ENCODE peak calls at places on chromosomes 2 and 18, in eight cellular contexts. C is cardiac muscle cell, E is colonic mucosa, K is spleen, T is heart left ventricle, G is endothelial cell of umbilical vein, I is BJ, X is esophagus squamous epithelium. A is an unnamed sample. For H3K27me3, the result is how much of the 10 kb centered on the place peaks cover.

GRCh38 chr2:12718662-12719399 is 2.1 kb downstream of the TRIB2 start:
- DNase-seq in T (no peak), X (no peak), I (no peak), E (no peak), K (peak), C (peak), G (peak), A (no peak)

GRCh38 chr2:178420463-178420990 is 30.4 kb downstream of the PRKRA start:
- DNase-seq in I (no peak), G (no peak), X (no peak), C (no peak), T (no peak), E (no peak), K (no peak), A (no peak)

GRCh38 chr2:144836635-144837350 is 316.9 kb upstream of the ZEB2 start:
- DNase-seq in K (no peak), I (peak), E (no peak), T (no peak), C (peak), G (no peak), X (no peak), A (no peak)

GRCh38 chr2:101741775-101742520 is 44.4 kb downstream of the MAP4K4 start:
- DNase-seq in G (peak), I (no peak), K (no peak), X (no peak), C (no peak), E (no peak), T (no peak), A (no peak)

GRCh38 chr2:85326946-85327756 is 638 bp downstream of the TGOLN2 start:
- DNase-seq in K (peak), E (peak), X (no peak), C (peak), I (no peak), T (peak), G (peak), A (peak)

GRCh38 chr2:184528119-184528518 is 70.2 kb upstream of the ZNF804A start:
- DNase-seq in C (no peak), I (no peak), X (no peak), T (no peak), K (no peak), E (no peak), G (no peak), A (no peak)

GRCh38 chr2:143524001-143524608 is 394.9 kb downstream of the ARHGAP15 start:
- DNase-seq in I (peak), G (no peak), E (no peak), X (no peak), T (no peak), K (no peak), C (peak), A (no peak)

GRCh38 chr2:101827246-101827645 is 129.7 kb downstream of the MAP4K4 start:
- DNase-seq in C (peak), K (no peak), G (peak), E (no peak), I (no peak), T (no peak), X (no peak), A (no peak)

GRCh38 chr2:165277295-165277694 is 38.1 kb downstream of the SCN2A start:
- DNase-seq in T (no peak), C (no peak), K (no peak), I (no peak), E (no peak), X (no peak), G (no peak), A (no peak)

GRCh38 chr2:195559431-195559914 is 97.6 kb upstream of the SLC39A10 start:
- DNase-seq in K (peak), X (no peak), E (peak), I (peak), T (peak), G (no peak), C (peak), A (no peak)

GRCh38 chr18:47772374-47773248 is 157.8 kb downstream of the SMAD2 start:
- DNase-seq in I (no peak), E (peak), T (no peak), X (no peak), K (peak), C (peak), G (peak), A (no peak)

GRCh38 chr2:24315669-24316068 is 44.7 kb downstream of the ITSN2 start:
- DNase-seq in C (no peak), X (no peak), K (no peak), E (no peak), I (no peak), G (no peak), T (no peak), A (no peak)

GRCh38 chr2:188786368-188786781 is 187.8 kb upstream of the COL3A1 start:
- DNase-seq in T (no peak), G (peak), C (peak), I (no peak), X (no peak), E (no peak), K (no peak), A (no peak)

GRCh38 chr2:3300224-3300623 is 77.4 kb downstream of the EIPR1 start:
- DNase-seq in E (no peak), G (no peak), I (no peak), C (no peak), K (peak), T (no peak), X (no peak), A (no peak)

GRCh38 chr2:23235292-23235691 is 149.7 kb upstream of the KLHL29 start:
- DNase-seq in C (peak), E (no peak), K (no peak), G (no peak), T (no peak), I (peak), X (no peak), A (no peak)

GRCh38 chr2:23231865-23232264 is 153.1 kb upstream of the KLHL29 start:
- DNase-seq in C (no peak), I (no peak), K (no peak), T (no peak), E (no peak), X (no peak), G (no peak), A (no peak)

GRCh38 chr2:23230885-23231284 is 154.1 kb upstream of the KLHL29 start:
- DNase-seq in T (no peak), E (no peak), G (no peak), I (no peak), K (no peak), X (no peak), C (no peak), A (no peak)
- H3K27me3 ChIP-seq in T (under half), E (under half), G (under half), I (under half), K (under half), X (under half), C (under half), A (under half)

DNA sequence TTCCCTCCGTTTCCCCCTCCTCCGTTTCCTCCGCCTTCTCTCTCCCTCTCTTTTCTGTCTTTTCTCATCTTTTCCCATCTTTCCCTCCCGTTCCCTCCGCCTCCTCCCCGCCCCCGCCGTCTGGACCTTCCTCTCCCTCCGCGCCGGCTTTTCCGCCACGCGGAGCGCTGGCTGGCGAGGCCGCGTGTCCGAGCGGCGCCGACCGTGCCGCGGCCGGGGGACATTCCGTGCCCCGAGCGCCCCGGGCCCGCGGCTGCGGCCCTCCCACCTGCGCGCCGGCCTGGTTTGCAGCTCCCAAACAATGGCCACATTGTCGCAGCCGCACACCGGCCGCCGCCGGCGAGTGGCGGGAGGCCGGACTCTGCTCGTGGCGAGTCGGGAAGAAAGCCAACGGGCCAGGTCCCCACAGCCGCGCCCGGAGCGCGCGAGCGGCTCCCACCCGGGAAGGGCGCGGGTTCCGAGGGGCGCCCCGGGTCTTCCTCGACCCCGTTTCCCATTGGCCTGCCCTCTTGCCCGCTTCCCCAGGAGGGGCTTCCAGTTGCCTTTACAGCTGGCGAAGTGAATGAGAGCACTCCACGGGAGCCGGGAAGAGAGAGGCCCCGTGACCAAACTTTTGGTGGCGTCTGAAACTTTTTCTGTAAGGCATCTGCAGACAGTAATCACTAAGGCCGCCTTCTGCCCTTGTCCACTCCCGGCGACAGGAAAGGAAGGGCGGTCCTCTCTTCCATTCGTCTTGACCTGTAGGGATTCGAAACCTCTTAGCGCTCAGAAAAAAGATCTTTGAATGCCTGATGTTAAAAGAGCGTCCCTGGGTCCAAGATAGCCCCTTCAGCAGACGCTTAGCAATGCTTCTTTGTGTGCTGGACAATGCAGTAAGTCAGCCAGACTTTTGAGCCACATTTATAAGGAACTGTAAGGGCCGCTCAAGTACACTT is 6.1 kb downstream of the GLI2 start:
- DNase-seq in C (peak), X (no peak), I (no peak), K (peak), T (no peak), E (peak), G (no peak), A (no peak)
- H3K4me3 ChIP-seq in C (peak), X (peak), I (peak), K (peak), T (peak), E (peak), G (no peak), A (peak)

DNA sequence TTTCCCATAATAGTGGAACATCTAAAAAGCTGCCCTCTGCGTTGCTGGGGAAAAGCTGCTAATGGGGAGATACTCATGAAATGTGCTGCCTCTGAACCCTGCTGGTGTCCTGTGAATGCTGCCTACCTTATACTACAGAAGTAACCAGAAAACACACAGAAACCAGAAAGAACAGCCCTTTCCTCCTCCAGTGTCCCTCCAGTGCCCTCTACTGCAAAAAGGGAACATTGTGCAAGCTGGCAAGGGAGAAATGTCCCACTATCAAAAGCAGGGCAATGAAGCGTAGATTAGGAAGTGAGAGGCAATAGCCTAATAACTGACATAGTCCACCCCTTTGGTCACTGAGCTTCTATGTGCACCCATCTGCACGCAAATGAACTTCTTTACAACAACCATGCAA is 162.7 kb upstream of the ETAA1 start:
- DNase-seq in G (peak), T (no peak), X (no peak), E (no peak), I (no peak), C (peak), K (no peak), A (no peak)
- TF ChIP-seq CTCF in G (peak), T (no peak), X (no peak), E (no peak), I (peak), C (peak), K (no peak), A (peak)

GRCh38 chr2:240832205-240832727 is 12.2 kb upstream of the KIF1A start:
- DNase-seq in X (peak), I (peak), G (peak), E (peak), T (peak), C (peak), K (peak), A (peak)
- H3K27me3 ChIP-seq in X (under half), I (under half), G (under half), E (under half), T (under half), C (half or more), K (under half), A (under half)

GRCh38 chr2:73112026-73112912 is 479 bp downstream of the RAB11FIP5 start:
- DNase-seq in E (peak), X (no peak), G (peak), C (peak), I (no peak), K (peak), T (no peak), A (no peak)

GRCh38 chr2:73113634-73113958 is 848 bp upstream of the RAB11FIP5 start:
- DNase-seq in T (no peak), E (no peak), C (no peak), K (no peak), X (no peak), I (no peak), G (no peak), A (no peak)

GRCh38 chr2:73111300-73112025 is 1.3 kb downstream of the RAB11FIP5 start:
- DNase-seq in I (no peak), T (peak), X (no peak), G (peak), E (peak), K (peak), C (peak), A (no peak)

GRCh38 chr2:73114273-73114867 is 1.6 kb upstream of the RAB11FIP5 start:
- DNase-seq in I (no peak), K (no peak), T (no peak), E (no peak), C (no peak), G (no peak), X (no peak), A (no peak)

DNA sequence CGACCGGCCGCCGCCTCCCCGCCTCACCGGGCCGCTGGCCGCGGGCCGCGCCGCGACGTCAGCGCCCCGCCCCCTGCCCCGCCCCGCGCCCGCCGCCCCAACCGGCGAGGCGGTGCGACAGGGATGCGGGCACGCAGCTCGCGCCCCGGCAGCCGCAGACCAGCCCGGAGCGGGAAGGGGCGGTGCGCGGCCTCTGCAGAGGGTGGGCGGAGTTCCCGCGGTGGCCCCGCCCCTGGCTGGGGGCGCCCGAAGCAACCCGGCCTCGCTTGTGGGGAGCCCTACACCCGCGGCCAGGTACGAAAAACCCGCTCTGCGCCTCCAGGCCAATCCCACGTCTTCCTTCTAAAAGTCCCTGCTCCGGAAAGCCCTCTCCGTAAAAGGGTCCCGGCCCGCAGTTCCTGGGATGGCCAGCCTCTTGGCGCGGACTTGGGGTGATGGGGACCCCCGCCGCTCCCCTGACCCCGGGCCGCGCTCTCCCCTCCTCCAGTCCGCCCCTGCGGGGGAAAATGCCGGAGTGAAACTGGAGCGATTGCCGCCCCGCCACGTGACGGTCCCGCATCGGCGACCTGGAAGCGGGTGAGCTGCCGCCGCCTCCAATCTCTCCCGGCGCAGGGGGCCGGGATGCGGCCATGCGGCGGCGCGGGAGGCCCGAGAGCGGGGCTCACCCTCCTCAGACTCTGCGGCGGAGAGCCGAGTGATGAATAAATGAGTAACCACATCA is at the start of gene RAB11FIP5:
- DNase-seq in E (peak), I (no peak), T (peak), C (peak), X (no peak), K (peak), G (peak), A (peak)
- H3K4me3 ChIP-seq in E (peak), I (peak), T (peak), C (peak), X (peak), K (peak), G (peak), A (peak)

DNA sequence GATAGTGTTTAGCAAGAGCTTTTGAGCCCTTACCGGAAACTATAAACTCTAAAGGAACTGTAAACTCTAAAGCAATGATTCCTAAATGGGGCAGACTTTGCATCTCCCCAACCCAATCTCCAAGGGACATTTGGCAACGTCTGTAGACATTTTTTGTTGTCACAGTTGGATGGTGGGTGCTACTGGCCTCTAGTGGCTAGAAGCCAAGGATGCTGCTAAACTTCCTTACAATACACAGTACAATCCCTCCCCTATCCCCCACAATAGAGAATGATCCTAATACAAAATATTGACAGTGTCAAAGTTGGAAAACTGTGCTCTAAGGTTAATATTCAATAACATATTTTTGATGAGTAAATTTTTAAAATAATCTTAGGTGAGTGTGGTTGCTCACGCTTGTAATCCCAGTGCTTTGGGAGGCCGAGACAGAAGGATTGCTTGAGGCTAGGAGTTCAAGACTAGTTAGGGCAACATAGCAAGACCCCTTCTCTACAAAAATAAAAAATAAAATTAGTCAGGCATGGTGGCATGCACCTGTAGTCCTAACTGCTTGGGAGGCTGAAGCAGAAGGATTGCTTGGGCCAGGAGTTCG is 66.7 kb downstream of the PTPN4 start:
- DNase-seq in G (peak), C (peak), X (no peak), K (no peak), E (no peak), T (no peak), I (no peak), A (no peak)
- TF ChIP-seq CTCF in G (peak), C (peak), X (no peak), K (peak), E (peak), T (peak), I (peak), A (peak)

DNA sequence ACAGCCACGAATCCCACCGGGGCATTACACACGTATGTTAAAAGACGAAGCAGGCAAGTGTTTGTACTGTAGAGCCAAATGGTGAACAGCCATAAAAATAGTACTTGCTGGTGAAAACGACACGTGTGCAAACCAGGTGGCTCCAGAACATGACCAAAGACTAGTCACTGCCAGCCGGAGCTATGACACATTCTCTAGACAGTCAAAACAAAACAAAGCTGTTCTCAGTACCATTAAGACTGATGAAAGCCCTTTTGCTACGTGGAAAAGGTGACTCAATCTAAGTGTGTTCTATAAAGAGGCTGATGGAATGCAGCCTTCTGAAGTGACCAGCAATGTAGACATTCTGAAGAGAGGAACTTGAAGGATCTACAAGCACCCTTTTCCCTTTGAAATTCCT is 367.7 kb upstream of the NETO1 start:
- DNase-seq in G (no peak), I (peak), C (no peak), K (no peak), X (no peak), E (no peak), T (no peak), A (no peak)
- H3K27me3 ChIP-seq in G (under half), I (under half), C (under half), K (under half), X (under half), E (under half), T (under half), A (under half)